ENCODE peak calls at places on chromosomes 3 and 15, in six cellular contexts. One of them, this sample, is unnamed.

GRCh38 chr15:98955331-98955730 is 52.3 kb downstream of the PGPEP1L start:
- DNase-seq in GM06990: no peak
- DNase-seq in GM03348: no peak
- DNase-seq in GM13977: no peak
- DNase-seq in activated CD8-positive, alpha-beta memory T cell treated with anti-CD3 and anti-CD28 coated beads for 24 hours: no peak
- DNase-seq in progenitor cell of endocrine pancreas: no peak
- DNase-seq in this sample: no peak

GRCh38 chr3:70771426-70772147 is 459.1 kb upstream of the MDFIC2 start:
- DNase-seq in GM06990: no peak
- DNase-seq in GM03348: no peak
- DNase-seq in GM13977: no peak
- DNase-seq in activated CD8-positive, alpha-beta memory T cell treated with anti-CD3 and anti-CD28 coated beads for 24 hours: no peak
- DNase-seq in progenitor cell of endocrine pancreas: no peak
- DNase-seq in this sample: no peak

GRCh38 chr3:134620476-134621115 is 30.2 kb downstream of the KY start:
- DNase-seq in GM06990: no peak
- DNase-seq in GM03348: no peak
- DNase-seq in GM13977: no peak
- DNase-seq in activated CD8-positive, alpha-beta memory T cell treated with anti-CD3 and anti-CD28 coated beads for 24 hours: no peak
- DNase-seq in progenitor cell of endocrine pancreas: no peak
- DNase-seq in this sample: no peak

GRCh38 chr3:23762214-23763039 is 43.3 kb upstream of the UBE2E1 start:
- DNase-seq in GM06990: peak
- DNase-seq in GM03348: peak
- DNase-seq in GM13977: peak
- DNase-seq in activated CD8-positive, alpha-beta memory T cell treated with anti-CD3 and anti-CD28 coated beads for 24 hours: no peak
- DNase-seq in progenitor cell of endocrine pancreas: no peak
- DNase-seq in this sample: no peak

GRCh38 chr3:99410789-99411311 is 227.5 kb upstream of the COL8A1 start:
- DNase-seq in GM06990: no peak
- DNase-seq in GM03348: peak
- DNase-seq in GM13977: peak
- DNase-seq in activated CD8-positive, alpha-beta memory T cell treated with anti-CD3 and anti-CD28 coated beads for 24 hours: no peak
- DNase-seq in progenitor cell of endocrine pancreas: no peak
- DNase-seq in this sample: no peak

GRCh38 chr15:39455502-39455991 is 125.3 kb upstream of the THBS1 start:
- DNase-seq in GM06990: peak
- DNase-seq in GM03348: peak
- DNase-seq in GM13977: no peak
- DNase-seq in activated CD8-positive, alpha-beta memory T cell treated with anti-CD3 and anti-CD28 coated beads for 24 hours: no peak
- DNase-seq in progenitor cell of endocrine pancreas: no peak
- DNase-seq in this sample: peak

GRCh38 chr3:178849220-178849910 is 222.2 kb downstream of the ZMAT3 start:
- DNase-seq in GM06990: no peak
- DNase-seq in GM03348: no peak
- DNase-seq in GM13977: no peak
- DNase-seq in activated CD8-positive, alpha-beta memory T cell treated with anti-CD3 and anti-CD28 coated beads for 24 hours: no peak
- DNase-seq in progenitor cell of endocrine pancreas: no peak
- DNase-seq in this sample: peak

GRCh38 chr15:45094358-45094730 is 19.6 kb downstream of the DUOX2 start:
- DNase-seq in GM06990: no peak
- DNase-seq in GM03348: no peak
- DNase-seq in GM13977: no peak
- DNase-seq in activated CD8-positive, alpha-beta memory T cell treated with anti-CD3 and anti-CD28 coated beads for 24 hours: peak
- DNase-seq in progenitor cell of endocrine pancreas: no peak
- DNase-seq in this sample: no peak

GRCh38 chr3:106711650-106712049 is 665.6 kb upstream of the CCDC54 start:
- DNase-seq in GM06990: no peak
- DNase-seq in GM03348: peak
- DNase-seq in GM13977: no peak
- DNase-seq in activated CD8-positive, alpha-beta memory T cell treated with anti-CD3 and anti-CD28 coated beads for 24 hours: no peak
- DNase-seq in progenitor cell of endocrine pancreas: no peak
- DNase-seq in this sample: no peak

GRCh38 chr3:194806991-194807685 is 121.5 kb downstream of the FAM43A start:
- DNase-seq in GM06990: no peak
- DNase-seq in GM03348: peak
- DNase-seq in GM13977: no peak
- DNase-seq in activated CD8-positive, alpha-beta memory T cell treated with anti-CD3 and anti-CD28 coated beads for 24 hours: no peak
- DNase-seq in progenitor cell of endocrine pancreas: no peak
- DNase-seq in this sample: no peak

GRCh38 chr3:52614689-52615088 is 71.0 kb downstream of the PBRM1 start:
- DNase-seq in GM06990: no peak
- DNase-seq in GM03348: no peak
- DNase-seq in GM13977: no peak
- DNase-seq in activated CD8-positive, alpha-beta memory T cell treated with anti-CD3 and anti-CD28 coated beads for 24 hours: no peak
- DNase-seq in progenitor cell of endocrine pancreas: no peak
- DNase-seq in this sample: no peak

GRCh38 chr15:77966540-77967290 is 110.8 kb downstream of the TBC1D2B start:
- DNase-seq in GM06990: no peak
- DNase-seq in GM03348: peak
- DNase-seq in GM13977: peak
- DNase-seq in activated CD8-positive, alpha-beta memory T cell treated with anti-CD3 and anti-CD28 coated beads for 24 hours: peak
- DNase-seq in progenitor cell of endocrine pancreas: no peak
- DNase-seq in this sample: peak

GRCh38 chr3:57017481-57017880 is 43.0 kb upstream of the SPATA12 start:
- DNase-seq in GM06990: no peak
- DNase-seq in GM03348: no peak
- DNase-seq in GM13977: no peak
- DNase-seq in activated CD8-positive, alpha-beta memory T cell treated with anti-CD3 and anti-CD28 coated beads for 24 hours: no peak
- DNase-seq in progenitor cell of endocrine pancreas: no peak
- DNase-seq in this sample: no peak

GRCh38 chr15:73338058-73338457 is 30.7 kb downstream of the HCN4 start:
- DNase-seq in GM06990: no peak
- DNase-seq in GM03348: no peak
- DNase-seq in GM13977: no peak
- DNase-seq in activated CD8-positive, alpha-beta memory T cell treated with anti-CD3 and anti-CD28 coated beads for 24 hours: no peak
- DNase-seq in progenitor cell of endocrine pancreas: no peak
- DNase-seq in this sample: peak

GRCh38 chr3:56096941-56097340 is 371.3 kb downstream of the ERC2 start:
- DNase-seq in GM06990: no peak
- DNase-seq in GM03348: no peak
- DNase-seq in GM13977: no peak
- DNase-seq in activated CD8-positive, alpha-beta memory T cell treated with anti-CD3 and anti-CD28 coated beads for 24 hours: no peak
- DNase-seq in progenitor cell of endocrine pancreas: no peak
- DNase-seq in this sample: no peak

GRCh38 chr3:12049675-12050074 is 45.5 kb downstream of the SYN2 start:
- DNase-seq in GM06990: no peak
- DNase-seq in GM03348: peak
- DNase-seq in GM13977: no peak
- DNase-seq in activated CD8-positive, alpha-beta memory T cell treated with anti-CD3 and anti-CD28 coated beads for 24 hours: no peak
- DNase-seq in progenitor cell of endocrine pancreas: no peak
- DNase-seq in this sample: no peak

GRCh38 chr3:133412511-133413165 is 12.8 kb downstream of the BFSP2 start:
- DNase-seq in GM06990: no peak
- DNase-seq in GM03348: peak
- DNase-seq in GM13977: no peak
- DNase-seq in activated CD8-positive, alpha-beta memory T cell treated with anti-CD3 and anti-CD28 coated beads for 24 hours: no peak
- DNase-seq in progenitor cell of endocrine pancreas: no peak
- DNase-seq in this sample: peak

GRCh38 chr3:12279591-12280326 is 9.1 kb upstream of the PPARG start:
- DNase-seq in GM06990: no peak
- DNase-seq in GM03348: no peak
- DNase-seq in GM13977: no peak
- DNase-seq in activated CD8-positive, alpha-beta memory T cell treated with anti-CD3 and anti-CD28 coated beads for 24 hours: no peak
- DNase-seq in progenitor cell of endocrine pancreas: no peak
- DNase-seq in this sample: no peak

GRCh38 chr3:46368569-46368968 is 2.2 kb upstream of the CCR5 start:
- DNase-seq in GM06990: peak
- DNase-seq in GM03348: no peak
- DNase-seq in GM13977: peak
- DNase-seq in activated CD8-positive, alpha-beta memory T cell treated with anti-CD3 and anti-CD28 coated beads for 24 hours: peak
- DNase-seq in progenitor cell of endocrine pancreas: no peak
- DNase-seq in this sample: no peak

GRCh38 chr3:80232760-80233159 is 465.0 kb upstream of the ROBO1 start:
- DNase-seq in GM06990: no peak
- DNase-seq in GM03348: peak
- DNase-seq in GM13977: no peak
- DNase-seq in activated CD8-positive, alpha-beta memory T cell treated with anti-CD3 and anti-CD28 coated beads for 24 hours: no peak
- DNase-seq in progenitor cell of endocrine pancreas: no peak
- DNase-seq in this sample: peak

GRCh38 chr15:92655178-92655995 is at the start of gene FAM174B:
- DNase-seq in GM06990: peak
- DNase-seq in GM03348: peak
- DNase-seq in GM13977: peak
- DNase-seq in activated CD8-positive, alpha-beta memory T cell treated with anti-CD3 and anti-CD28 coated beads for 24 hours: peak
- DNase-seq in progenitor cell of endocrine pancreas: peak
- DNase-seq in this sample: peak

GRCh38 chr15:66097151-66098018 is 156.2 kb downstream of the MEGF11 start:
- DNase-seq in GM06990: no peak
- DNase-seq in GM03348: no peak
- DNase-seq in GM13977: no peak
- DNase-seq in activated CD8-positive, alpha-beta memory T cell treated with anti-CD3 and anti-CD28 coated beads for 24 hours: no peak
- DNase-seq in progenitor cell of endocrine pancreas: no peak
- DNase-seq in this sample: peak

GRCh38 chr3:15007681-15008141 is 57.4 kb downstream of the MRPS25 start:
- DNase-seq in GM06990: no peak
- DNase-seq in GM03348: peak
- DNase-seq in GM13977: no peak
- DNase-seq in activated CD8-positive, alpha-beta memory T cell treated with anti-CD3 and anti-CD28 coated beads for 24 hours: no peak
- DNase-seq in progenitor cell of endocrine pancreas: no peak
- DNase-seq in this sample: no peak

GRCh38 chr3:107271787-107272387 is 105.4 kb upstream of the CCDC54 start:
- DNase-seq in GM06990: no peak
- DNase-seq in GM03348: peak
- DNase-seq in GM13977: peak
- DNase-seq in activated CD8-positive, alpha-beta memory T cell treated with anti-CD3 and anti-CD28 coated beads for 24 hours: no peak
- DNase-seq in progenitor cell of endocrine pancreas: no peak
- DNase-seq in this sample: peak

GRCh38 chr15:49154359-49154758 is 1.0 kb downstream of the COPS2 start:
- DNase-seq in GM06990: no peak
- DNase-seq in GM03348: no peak
- DNase-seq in GM13977: no peak
- DNase-seq in activated CD8-positive, alpha-beta memory T cell treated with anti-CD3 and anti-CD28 coated beads for 24 hours: no peak
- DNase-seq in progenitor cell of endocrine pancreas: no peak
- DNase-seq in this sample: no peak

GRCh38 chr3:73475717-73476116 is 149.0 kb downstream of the PDZRN3 start:
- DNase-seq in GM06990: no peak
- DNase-seq in GM03348: no peak
- DNase-seq in GM13977: no peak
- DNase-seq in activated CD8-positive, alpha-beta memory T cell treated with anti-CD3 and anti-CD28 coated beads for 24 hours: no peak
- DNase-seq in progenitor cell of endocrine pancreas: no peak
- DNase-seq in this sample: no peak

GRCh38 chr15:43241100-43241499 is 20.3 kb upstream of the EPB42 start:
- DNase-seq in GM06990: no peak
- DNase-seq in GM03348: peak
- DNase-seq in GM13977: no peak
- DNase-seq in activated CD8-positive, alpha-beta memory T cell treated with anti-CD3 and anti-CD28 coated beads for 24 hours: no peak
- DNase-seq in progenitor cell of endocrine pancreas: no peak
- DNase-seq in this sample: no peak

GRCh38 chr3:179956416-179956830 is 80.3 kb downstream of the PEX5L start:
- DNase-seq in GM06990: peak
- DNase-seq in GM03348: no peak
- DNase-seq in GM13977: no peak
- DNase-seq in activated CD8-positive, alpha-beta memory T cell treated with anti-CD3 and anti-CD28 coated beads for 24 hours: no peak
- DNase-seq in progenitor cell of endocrine pancreas: no peak
- DNase-seq in this sample: no peak

GRCh38 chr3:22620498-22620897 is 582.6 kb upstream of the UBE2E2 start:
- DNase-seq in GM06990: no peak
- DNase-seq in GM03348: no peak
- DNase-seq in GM13977: no peak
- DNase-seq in activated CD8-positive, alpha-beta memory T cell treated with anti-CD3 and anti-CD28 coated beads for 24 hours: no peak
- DNase-seq in progenitor cell of endocrine pancreas: no peak
- DNase-seq in this sample: no peak

GRCh38 chr3:151145713-151146070 is 57.3 kb downstream of the GPR171 start:
- DNase-seq in GM06990: no peak
- DNase-seq in GM03348: no peak
- DNase-seq in GM13977: no peak
- DNase-seq in activated CD8-positive, alpha-beta memory T cell treated with anti-CD3 and anti-CD28 coated beads for 24 hours: no peak
- DNase-seq in progenitor cell of endocrine pancreas: no peak
- DNase-seq in this sample: no peak

GRCh38 chr3:190382082-190382481 is 5.9 kb upstream of the CLDN16 start:
- DNase-seq in GM06990: no peak
- DNase-seq in GM03348: peak
- DNase-seq in GM13977: no peak
- DNase-seq in activated CD8-positive, alpha-beta memory T cell treated with anti-CD3 and anti-CD28 coated beads for 24 hours: no peak
- DNase-seq in progenitor cell of endocrine pancreas: no peak
- DNase-seq in this sample: no peak

GRCh38 chr15:31251165-31251564 is 75.5 kb upstream of the KLF13 start:
- DNase-seq in GM06990: no peak
- DNase-seq in GM03348: no peak
- DNase-seq in GM13977: no peak
- DNase-seq in activated CD8-positive, alpha-beta memory T cell treated with anti-CD3 and anti-CD28 coated beads for 24 hours: no peak
- DNase-seq in progenitor cell of endocrine pancreas: no peak
- DNase-seq in this sample: no peak

GRCh38 chr15:39756806-39757522 is 25.7 kb downstream of the FSIP1 start:
- DNase-seq in GM06990: peak
- DNase-seq in GM03348: peak
- DNase-seq in GM13977: no peak
- DNase-seq in activated CD8-positive, alpha-beta memory T cell treated with anti-CD3 and anti-CD28 coated beads for 24 hours: no peak
- DNase-seq in progenitor cell of endocrine pancreas: no peak
- DNase-seq in this sample: peak

GRCh38 chr3:67655364-67656121 is 1.1 kb upstream of the SUCLG2 start:
- DNase-seq in GM06990: peak
- DNase-seq in GM03348: no peak
- DNase-seq in GM13977: peak
- DNase-seq in activated CD8-positive, alpha-beta memory T cell treated with anti-CD3 and anti-CD28 coated beads for 24 hours: peak
- DNase-seq in progenitor cell of endocrine pancreas: no peak
- DNase-seq in this sample: no peak

GRCh38 chr15:61996056-61996635 is 64.1 kb downstream of the VPS13C start:
- DNase-seq in GM06990: no peak
- DNase-seq in GM03348: no peak
- DNase-seq in GM13977: peak
- DNase-seq in activated CD8-positive, alpha-beta memory T cell treated with anti-CD3 and anti-CD28 coated beads for 24 hours: no peak
- DNase-seq in progenitor cell of endocrine pancreas: no peak
- DNase-seq in this sample: no peak

GRCh38 chr3:45055032-45055410 is 28.9 kb downstream of the CLEC3B start:
- DNase-seq in GM06990: no peak
- DNase-seq in GM03348: peak
- DNase-seq in GM13977: no peak
- DNase-seq in activated CD8-positive, alpha-beta memory T cell treated with anti-CD3 and anti-CD28 coated beads for 24 hours: no peak
- DNase-seq in progenitor cell of endocrine pancreas: no peak
- DNase-seq in this sample: no peak

GRCh38 chr3:132183811-132184210 is 133.4 kb upstream of the ACP3 start:
- DNase-seq in GM06990: no peak
- DNase-seq in GM03348: no peak
- DNase-seq in GM13977: no peak
- DNase-seq in activated CD8-positive, alpha-beta memory T cell treated with anti-CD3 and anti-CD28 coated beads for 24 hours: no peak
- DNase-seq in progenitor cell of endocrine pancreas: no peak
- DNase-seq in this sample: no peak

GRCh38 chr3:187804120-187805106 is 59.1 kb upstream of the BCL6 start:
- DNase-seq in GM06990: no peak
- DNase-seq in GM03348: no peak
- DNase-seq in GM13977: no peak
- DNase-seq in activated CD8-positive, alpha-beta memory T cell treated with anti-CD3 and anti-CD28 coated beads for 24 hours: no peak
- DNase-seq in progenitor cell of endocrine pancreas: no peak
- DNase-seq in this sample: no peak

GRCh38 chr15:65323071-65323511 is 18.6 kb downstream of the RNU5B-1 start:
- DNase-seq in GM06990: no peak
- DNase-seq in GM03348: no peak
- DNase-seq in GM13977: no peak
- DNase-seq in activated CD8-positive, alpha-beta memory T cell treated with anti-CD3 and anti-CD28 coated beads for 24 hours: no peak
- DNase-seq in progenitor cell of endocrine pancreas: no peak
- DNase-seq in this sample: peak